ENCODE peak calls at places on chromosomes 16 and 17, in seven cellular contexts. T, M, F, W, S, U and V are unnamed samples.
A peak's percentile ranks its signal among the peaks of the same experiment; 100 is the strongest.

GRCh38 chr16:11052080-11052808 is 107.9 kb downstream of the CLEC16A start:
- DNase-seq in T (no peak), W (no peak), U (no peak), S (no peak), F (no peak), M (no peak), V (no peak)

GRCh38 chr17:21095735-21096134 is 31.0 kb upstream of the DHRS7B start:
- DNase-seq in S (no peak), W (no peak), U (no peak), F (no peak), M (no peak), T (no peak), V (no peak)

GRCh38 chr16:57759541-57760356 is 24.2 kb downstream of the KATNB1 start:
- DNase-seq in U (no peak), F (no peak), T (no peak), S (no peak), M (no peak), W (no peak), V (no peak)

GRCh38 chr17:82322526-82323453 is 5.4 kb upstream of the CD7 start:
- DNase-seq in M (no peak), F (no peak), S (no peak), T (no peak), W (no peak), U (no peak), V (no peak)

GRCh38 chr17:7843536-7844291 is 9.7 kb downstream of the KDM6B start:
- DNase-seq in U (peak; percentile 49), W (no peak), M (peak; percentile 93), T (peak; percentile 74), F (peak; percentile 85), S (peak; percentile 90), V (peak; percentile 73)

GRCh38 chr17:74211929-74212261 is 1.5 kb upstream of the TTYH2 start:
- DNase-seq in F (peak; percentile 33), W (no peak), M (no peak), S (no peak), U (no peak), T (peak; percentile 50), V (no peak)

GRCh38 chr17:77054926-77055325 is 85.8 kb upstream of the SEC14L1 start:
- DNase-seq in F (no peak), M (no peak), S (no peak), W (no peak), U (no peak), T (no peak), V (no peak)

GRCh38 chr17:45234641-45235040 is 13.0 kb downstream of the FMNL1 start:
- DNase-seq in F (no peak), T (no peak), W (no peak), M (no peak), U (no peak), S (peak; percentile 44), V (no peak)

GRCh38 chr17:6488008-6488539 is 43.8 kb downstream of the PIMREG start:
- DNase-seq in W (no peak), F (no peak), M (no peak), S (no peak), U (no peak), T (no peak), V (no peak)

GRCh38 chr16:70470927-70471341 is 16.5 kb downstream of the FCSK start:
- DNase-seq in F (no peak), T (peak; percentile 11), U (no peak), M (no peak), S (no peak), W (no peak), V (no peak)

GRCh38 chr17:38415250-38416194 is 12.7 kb upstream of the ARHGAP23 start:
- DNase-seq in U (no peak), S (no peak), T (peak; percentile 62), F (peak; percentile 67), M (no peak), W (peak; percentile 23), V (peak; percentile 22)

GRCh38 chr17:59469786-59470485 is 95.5 kb upstream of the DHX40 start:
- DNase-seq in M (no peak), T (no peak), W (no peak), U (no peak), S (no peak), F (no peak), V (no peak)

GRCh38 chr16:81940781-81941560 is 70.3 kb downstream of the SDR42E1 start:
- DNase-seq in T (no peak), W (peak; percentile 57), F (peak; percentile 43), U (no peak), S (no peak), M (no peak), V (peak; percentile 55)

GRCh38 chr17:50922739-50923405 is 56.7 kb upstream of the TOB1 start:
- DNase-seq in M (no peak), U (no peak), S (no peak), W (no peak), T (no peak), F (no peak), V (no peak)

GRCh38 chr17:36786867-36787266 is 150.4 kb upstream of the LHX1 start:
- DNase-seq in M (no peak), U (no peak), S (no peak), W (no peak), F (no peak), T (no peak), V (no peak)

GRCh38 chr17:77214743-77215142 is 74.0 kb downstream of the SEC14L1 start:
- DNase-seq in S (no peak), U (no peak), T (peak; percentile 64), M (no peak), F (peak; percentile 21), W (peak; percentile 56), V (peak; percentile 23)

GRCh38 chr16:10988164-10988803 is 43.9 kb downstream of the CLEC16A start:
- DNase-seq in W (no peak), T (no peak), M (no peak), U (no peak), F (no peak), S (no peak), V (no peak)

GRCh38 chr17:6749519-6749918 is 6.3 kb upstream of the XAF1 start:
- DNase-seq in T (no peak), S (no peak), M (no peak), U (no peak), F (peak; percentile 37), W (no peak), V (peak; percentile 19)